ENCODE peak calls at places on chromosomes 4 and X, in four cellular contexts. One of them, this sample, is unnamed.

GRCh38 chr4:73589261-73589847 is 30.9 kb downstream of the RASSF6 start:
- DNase-seq in left lung: no peak
- DNase-seq in HFF-Myc: peak
- DNase-seq in foreskin fibroblast: peak
- DNase-seq in this sample: no peak

GRCh38 chr4:576991-577498 is 950 bp upstream of the TMEM271 start:
- DNase-seq in left lung: no peak
- DNase-seq in HFF-Myc: no peak
- DNase-seq in foreskin fibroblast: peak
- DNase-seq in this sample: no peak

GRCh38 chrX:123340691-123341090 is 156.6 kb downstream of the GRIA3 start:
- DNase-seq in left lung: no peak
- DNase-seq in HFF-Myc: no peak
- DNase-seq in foreskin fibroblast: peak
- DNase-seq in this sample: no peak

GRCh38 chrX:119486745-119487144 is 18.5 kb downstream of the SLC25A5 start:
- DNase-seq in left lung: no peak
- DNase-seq in HFF-Myc: no peak
- DNase-seq in foreskin fibroblast: no peak
- DNase-seq in this sample: no peak

GRCh38 chrX:140712413-140713173 is 3.0 kb downstream of the LINC00632 start:
- DNase-seq in left lung: peak
- DNase-seq in HFF-Myc: peak
- DNase-seq in foreskin fibroblast: no peak
- DNase-seq in this sample: no peak

GRCh38 chrX:54961750-54962149 is 32.2 kb downstream of the PFKFB1 start:
- DNase-seq in left lung: no peak
- DNase-seq in HFF-Myc: no peak
- DNase-seq in foreskin fibroblast: no peak
- DNase-seq in this sample: no peak

GRCh38 chrX:56505866-56506265 is 57.6 kb upstream of the UBQLN2 start:
- DNase-seq in left lung: no peak
- DNase-seq in HFF-Myc: no peak
- DNase-seq in foreskin fibroblast: no peak
- DNase-seq in this sample: no peak

GRCh38 chr4:25361253-25361652 is 15.8 kb upstream of the ANAPC4 start:
- DNase-seq in left lung: no peak
- DNase-seq in HFF-Myc: no peak
- DNase-seq in foreskin fibroblast: no peak
- DNase-seq in this sample: no peak

GRCh38 chrX:68420559-68420958 is 12.7 kb downstream of the OPHN1 start:
- DNase-seq in left lung: no peak
- DNase-seq in HFF-Myc: no peak
- DNase-seq in foreskin fibroblast: no peak
- DNase-seq in this sample: no peak

GRCh38 chrX:120604359-120604782 is 470 bp downstream of the MCTS1 start:
- DNase-seq in left lung: no peak
- DNase-seq in HFF-Myc: peak
- DNase-seq in foreskin fibroblast: peak
- DNase-seq in this sample: no peak

GRCh38 chr4:33184684-33185083 is 2464.5 kb downstream of the PCDH7 start:
- DNase-seq in left lung: no peak
- DNase-seq in HFF-Myc: peak
- DNase-seq in foreskin fibroblast: peak
- DNase-seq in this sample: no peak

DNA sequence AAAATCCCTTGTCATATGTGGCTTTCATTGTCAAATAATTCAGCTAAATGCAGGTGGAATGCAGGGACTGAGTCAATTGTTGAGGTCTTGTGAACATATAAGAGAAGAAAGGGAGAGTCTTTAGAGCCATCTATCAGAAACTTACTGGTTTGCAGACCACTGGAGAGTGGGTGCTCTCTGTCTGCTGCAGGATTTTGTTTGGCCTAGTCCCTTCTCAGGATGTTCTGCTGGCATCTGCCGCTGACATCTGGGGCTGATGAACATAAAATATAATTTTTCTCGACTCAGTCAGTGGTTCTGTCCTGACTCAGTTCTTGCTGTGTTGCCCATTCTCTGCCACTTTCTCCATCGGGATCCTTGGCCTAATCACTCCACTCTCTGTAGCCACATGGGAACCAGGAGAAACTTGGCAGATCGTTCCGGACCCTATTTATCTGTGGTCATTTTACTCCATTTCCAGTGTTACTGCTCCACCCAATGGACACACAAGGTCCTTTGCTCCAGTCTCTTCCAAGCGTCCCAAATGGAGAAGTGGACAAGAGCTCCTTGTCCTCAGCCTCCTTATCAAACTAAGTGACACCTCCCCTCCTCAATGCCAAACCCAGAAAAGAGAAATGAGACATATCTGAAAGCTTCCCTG is 436.2 kb downstream of the FAT4 start:
- DNase-seq in left lung: no peak
- DNase-seq in HFF-Myc: peak
- DNase-seq in foreskin fibroblast: peak
- DNase-seq in this sample: no peak
- TF ChIP-seq CTCF in left lung: peak
- TF ChIP-seq CTCF in HFF-Myc: peak
- TF ChIP-seq CTCF in foreskin fibroblast: peak
- TF ChIP-seq CTCF in this sample: no peak

GRCh38 chr4:74830928-74831327 is 36.6 kb upstream of the BTC start:
- DNase-seq in left lung: no peak
- DNase-seq in HFF-Myc: no peak
- DNase-seq in foreskin fibroblast: no peak
- DNase-seq in this sample: no peak
- TF ChIP-seq CTCF in left lung: no peak
- TF ChIP-seq CTCF in HFF-Myc: peak
- TF ChIP-seq CTCF in foreskin fibroblast: no peak
- TF ChIP-seq CTCF in this sample: no peak

DNA sequence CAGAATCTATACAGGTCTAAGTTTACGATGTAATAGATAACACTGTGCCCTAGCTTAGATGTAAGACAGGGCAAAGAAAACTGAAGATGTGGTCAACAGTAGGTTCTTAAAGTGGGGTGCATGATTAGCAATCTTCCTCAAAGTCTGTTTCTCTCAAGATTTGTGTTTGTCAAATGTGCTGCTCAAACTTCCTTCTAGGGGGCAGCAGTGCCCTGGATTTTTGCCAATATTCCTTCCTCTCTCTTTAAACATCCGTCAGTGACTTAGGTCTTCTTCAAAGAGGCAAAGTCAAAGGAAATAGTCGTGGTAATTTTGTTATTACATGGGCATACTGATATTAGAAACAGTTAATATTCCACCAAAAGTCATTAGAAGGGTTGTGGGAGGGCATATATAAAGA is 4.2 kb upstream of the PDHA2 start:
- DNase-seq in left lung: no peak
- DNase-seq in HFF-Myc: no peak
- DNase-seq in foreskin fibroblast: no peak
- DNase-seq in this sample: no peak
- TF ChIP-seq CTCF in left lung: no peak
- TF ChIP-seq CTCF in HFF-Myc: no peak
- TF ChIP-seq CTCF in foreskin fibroblast: no peak
- TF ChIP-seq CTCF in this sample: no peak

GRCh38 chr4:17173300-17173699 is 274.9 kb upstream of the LDB2 start:
- DNase-seq in left lung: no peak
- DNase-seq in HFF-Myc: no peak
- DNase-seq in foreskin fibroblast: no peak
- DNase-seq in this sample: no peak
- TF ChIP-seq CTCF in left lung: no peak
- TF ChIP-seq CTCF in HFF-Myc: peak
- TF ChIP-seq CTCF in foreskin fibroblast: peak
- TF ChIP-seq CTCF in this sample: no peak

GRCh38 chr4:3442959-3443749 is 1.4 kb downstream of the HGFAC start:
- DNase-seq in left lung: peak
- DNase-seq in HFF-Myc: no peak
- DNase-seq in foreskin fibroblast: peak
- DNase-seq in this sample: peak
- TF ChIP-seq CTCF in left lung: peak
- TF ChIP-seq CTCF in HFF-Myc: peak
- TF ChIP-seq CTCF in foreskin fibroblast: peak
- TF ChIP-seq CTCF in this sample: peak

GRCh38 chr4:75735525-75735924 is 11.1 kb downstream of the USO1 start:
- DNase-seq in left lung: no peak
- DNase-seq in HFF-Myc: no peak
- DNase-seq in foreskin fibroblast: no peak
- DNase-seq in this sample: no peak

GRCh38 chr4:75733369-75733768 is 9.0 kb downstream of the USO1 start:
- DNase-seq in left lung: no peak
- DNase-seq in HFF-Myc: peak
- DNase-seq in foreskin fibroblast: peak
- DNase-seq in this sample: no peak

GRCh38 chr4:75741027-75741426 is 16.6 kb downstream of the USO1 start:
- DNase-seq in left lung: no peak
- DNase-seq in HFF-Myc: no peak
- DNase-seq in foreskin fibroblast: peak
- DNase-seq in this sample: no peak

GRCh38 chr4:75737398-75737797 is 13.0 kb downstream of the USO1 start:
- DNase-seq in left lung: no peak
- DNase-seq in HFF-Myc: no peak
- DNase-seq in foreskin fibroblast: no peak
- DNase-seq in this sample: no peak

GRCh38 chr4:75736862-75737261 is 12.5 kb downstream of the USO1 start:
- DNase-seq in left lung: no peak
- DNase-seq in HFF-Myc: no peak
- DNase-seq in foreskin fibroblast: no peak
- DNase-seq in this sample: no peak
- TF ChIP-seq CTCF in left lung: no peak
- TF ChIP-seq CTCF in HFF-Myc: no peak
- TF ChIP-seq CTCF in foreskin fibroblast: no peak
- TF ChIP-seq CTCF in this sample: no peak

GRCh38 chr4:182531555-182532162 is 288.5 kb downstream of the TENM3 start:
- DNase-seq in left lung: no peak
- DNase-seq in HFF-Myc: no peak
- DNase-seq in foreskin fibroblast: peak
- DNase-seq in this sample: no peak

GRCh38 chr4:182536221-182536620 is 293.0 kb downstream of the TENM3 start:
- DNase-seq in left lung: no peak
- DNase-seq in HFF-Myc: no peak
- DNase-seq in foreskin fibroblast: no peak
- DNase-seq in this sample: no peak

GRCh38 chr4:182540496-182540895 is 297.3 kb downstream of the TENM3 start:
- DNase-seq in left lung: no peak
- DNase-seq in HFF-Myc: no peak
- DNase-seq in foreskin fibroblast: no peak
- DNase-seq in this sample: no peak

GRCh38 chr4:182533948-182534347 is 290.7 kb downstream of the TENM3 start:
- DNase-seq in left lung: no peak
- DNase-seq in HFF-Myc: no peak
- DNase-seq in foreskin fibroblast: peak
- DNase-seq in this sample: no peak

DNA sequence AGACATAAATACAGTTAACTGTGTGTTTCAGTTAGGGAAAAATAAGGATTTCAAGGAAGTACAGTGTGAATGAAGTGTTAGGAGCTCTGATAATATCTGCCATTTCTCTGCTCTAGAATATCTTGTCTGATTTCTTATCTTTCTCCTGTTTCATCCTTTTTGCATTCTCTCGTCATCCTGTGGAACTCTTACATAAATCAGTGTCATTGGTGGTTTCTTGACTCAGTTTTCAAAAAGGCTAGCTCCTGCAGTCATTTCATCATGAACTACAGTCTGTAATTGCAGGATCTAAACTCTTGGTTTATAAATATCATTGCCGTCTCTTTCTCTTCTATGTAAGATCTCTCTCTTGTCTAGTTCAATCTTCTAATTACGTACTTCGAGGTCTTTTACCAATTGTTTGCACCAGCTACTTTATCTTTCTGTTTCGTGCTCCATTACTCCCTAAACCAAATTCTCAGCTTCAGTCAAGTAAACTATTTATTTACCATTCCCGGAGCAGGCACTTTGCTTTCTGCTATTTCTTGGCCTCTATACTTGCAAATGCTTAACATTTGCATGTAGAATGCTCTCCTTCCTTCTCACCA is 293.9 kb downstream of the TENM3 start:
- DNase-seq in left lung: no peak
- DNase-seq in HFF-Myc: no peak
- DNase-seq in foreskin fibroblast: no peak
- DNase-seq in this sample: no peak
- TF ChIP-seq CTCF in left lung: no peak
- TF ChIP-seq CTCF in HFF-Myc: no peak
- TF ChIP-seq CTCF in foreskin fibroblast: no peak
- TF ChIP-seq CTCF in this sample: no peak

DNA sequence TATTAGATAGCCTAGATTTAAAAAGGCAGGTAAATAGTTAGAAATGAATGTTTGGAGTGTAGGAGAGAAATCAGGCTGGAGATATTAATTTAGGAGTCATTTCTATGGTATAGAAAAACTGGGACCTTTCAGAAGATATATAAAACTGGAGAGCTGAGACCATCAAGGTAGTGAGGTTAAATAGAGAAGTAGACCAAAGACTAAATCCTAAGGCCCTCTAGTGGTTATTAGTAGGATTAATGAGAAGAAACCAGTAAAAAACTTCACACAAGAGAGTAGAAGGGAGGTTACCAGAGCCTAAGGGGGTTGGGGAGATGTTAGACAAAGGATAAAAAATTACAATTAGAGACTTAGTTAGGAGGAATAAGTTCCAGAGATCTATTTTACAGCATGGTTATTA is 351.0 kb upstream of the SPANXN1 start:
- DNase-seq in left lung: no peak
- DNase-seq in HFF-Myc: no peak
- DNase-seq in foreskin fibroblast: no peak
- DNase-seq in this sample: no peak
- TF ChIP-seq CTCF in left lung: no peak
- TF ChIP-seq CTCF in HFF-Myc: no peak
- TF ChIP-seq CTCF in foreskin fibroblast: no peak
- TF ChIP-seq CTCF in this sample: no peak

DNA sequence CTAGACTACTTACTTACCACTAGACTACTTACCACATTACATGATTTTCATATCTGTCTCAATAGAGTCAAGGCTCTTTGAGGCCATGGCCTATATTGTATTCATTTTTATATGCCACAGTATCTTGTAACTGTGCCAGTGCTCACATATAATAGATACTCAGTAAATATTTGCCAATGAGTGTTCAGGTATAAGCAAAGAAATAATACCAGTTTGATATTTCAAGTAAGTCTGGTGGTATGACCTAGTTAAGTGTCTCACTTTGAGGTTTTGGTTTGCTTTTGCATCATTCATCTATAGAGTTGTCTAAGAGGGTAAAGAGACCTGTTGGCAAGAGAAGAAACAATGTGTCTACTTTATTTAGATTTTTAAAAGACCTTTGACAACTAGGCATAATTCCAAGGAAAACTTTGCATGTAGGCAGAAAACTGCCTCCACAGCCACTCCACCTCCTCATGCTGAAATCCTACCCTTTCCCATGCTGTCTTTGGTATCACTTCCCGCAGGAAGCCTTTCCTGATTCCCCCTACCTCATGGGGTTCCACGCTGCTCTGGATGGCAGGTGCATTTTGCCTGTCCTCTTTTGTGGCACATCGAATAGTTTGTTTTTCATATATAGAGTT is 91.3 kb upstream of the KLHL13 start:
- DNase-seq in left lung: no peak
- DNase-seq in HFF-Myc: no peak
- DNase-seq in foreskin fibroblast: no peak
- DNase-seq in this sample: no peak
- TF ChIP-seq CTCF in left lung: no peak
- TF ChIP-seq CTCF in HFF-Myc: no peak
- TF ChIP-seq CTCF in foreskin fibroblast: no peak
- TF ChIP-seq CTCF in this sample: no peak

This sample was measured in activated B cell treated with CpG ODN at 0.5 μM for 24 hours.